ENCODE peak calls at places on chromosomes 2 and 18, in ten cellular contexts. Q is GM19239; G is stimulated activated CD8-positive, alpha-beta memory T cell treated with anti-CD3 and anti-CD28 coated beads, Interleukin-15, amount 100 ng/mL, for 4 hours; R is HTR-8/SVneo; U is stimulated activated CD4-positive, alpha-beta T cell treated with anti-CD3 and anti-CD28 coated beads, Interleukin-2, amount 100 ng/mL, for 4 hours; J is NCI-H1092 treated with DMSO at 0.1 percent for 48 hours; M is central memory CD4-positive, alpha-beta T cell; V is myocyte; K is ovary; I is thyroid gland. D is an unnamed sample.

GRCh38 chr2:67268806-67269205 is 128.3 kb upstream of the ETAA1 start:
- DNase-seq in Q (no peak), G (no peak), R (no peak), U (no peak), J (no peak), M (no peak), V (no peak), K (no peak), I (no peak), D (no peak)

GRCh38 chr2:43611987-43612894 is 16.4 kb upstream of the THADA start:
- DNase-seq in Q (no peak), G (peak), R (peak), U (peak), J (peak), M (peak), V (peak), K (peak), I (peak), D (peak)

GRCh38 chr18:37393945-37394609 is 171.5 kb downstream of the CELF4 start:
- DNase-seq in Q (no peak), G (no peak), R (peak), U (no peak), J (peak), M (no peak), V (peak), K (peak), I (peak), D (peak)

GRCh38 chr18:45567123-45567522 is 48.2 kb upstream of the SLC14A2 start:
- DNase-seq in Q (no peak), G (no peak), R (no peak), U (no peak), J (no peak), M (no peak), V (peak), K (no peak), I (no peak), D (no peak)

GRCh38 chr2:100411841-100412292 is 5.6 kb downstream of the CHST10 start:
- DNase-seq in Q (no peak), G (no peak), R (no peak), U (no peak), J (no peak), M (no peak), V (no peak), K (no peak), I (no peak), D (no peak)

GRCh38 chr2:7513834-7514233 is 596.6 kb downstream of the RNF144A start:
- DNase-seq in Q (no peak), G (no peak), R (no peak), U (no peak), J (no peak), M (no peak), V (no peak), K (no peak), I (no peak), D (no peak)

GRCh38 chr2:17538844-17539554 is 1.5 kb upstream of the VSNL1 start:
- DNase-seq in Q (no peak), G (no peak), R (peak), U (no peak), J (peak), M (no peak), V (peak), K (peak), I (peak), D (no peak)

GRCh38 chr2:47310801-47311560 is 92.0 kb upstream of the MSH2 start:
- DNase-seq in Q (no peak), G (no peak), R (no peak), U (no peak), J (no peak), M (no peak), V (peak), K (no peak), I (peak), D (no peak)

GRCh38 chr2:24831736-24832421 is 38.7 kb downstream of the CENPO start:
- DNase-seq in Q (no peak), G (no peak), R (no peak), U (no peak), J (no peak), M (no peak), V (peak), K (peak), I (peak), D (peak)

GRCh38 chr2:71933467-71934319 is 214.0 kb downstream of the CYP26B1 start:
- DNase-seq in Q (no peak), G (no peak), R (no peak), U (no peak), J (no peak), M (no peak), V (peak), K (no peak), I (no peak), D (no peak)

GRCh38 chr2:72035518-72036172 is 112.0 kb downstream of the CYP26B1 start:
- DNase-seq in Q (no peak), G (no peak), R (no peak), U (no peak), J (no peak), M (no peak), V (no peak), K (no peak), I (no peak), D (no peak)

GRCh38 chr2:232675381-232675780 is 21.8 kb upstream of the GIGYF2 start:
- DNase-seq in Q (no peak), G (no peak), R (no peak), U (no peak), J (no peak), M (no peak), V (no peak), K (no peak), I (no peak), D (no peak)

GRCh38 chr18:34643982-34644381 is 66.1 kb upstream of the DTNA start:
- DNase-seq in Q (no peak), G (no peak), R (no peak), U (no peak), J (peak), M (no peak), V (no peak), K (no peak), I (no peak), D (no peak)

GRCh38 chr18:44586782-44587524 is 93.7 kb upstream of the SETBP1 start:
- DNase-seq in Q (no peak), G (no peak), R (no peak), U (no peak), J (peak), M (no peak), V (no peak), K (no peak), I (peak), D (no peak)

GRCh38 chr2:126658910-126659613 is 3.1 kb downstream of the GYPC start:
- DNase-seq in Q (peak), G (peak), R (no peak), U (peak), J (no peak), M (peak), V (no peak), K (peak), I (peak), D (peak)

GRCh38 chr18:62978251-62979049 is 263.1 kb downstream of the PHLPP1 start:
- DNase-seq in Q (no peak), G (no peak), R (no peak), U (no peak), J (no peak), M (no peak), V (no peak), K (no peak), I (no peak), D (no peak)

GRCh38 chr2:85920810-85921545 is 32.2 kb upstream of the ST3GAL5 start:
- DNase-seq in Q (no peak), G (no peak), R (no peak), U (no peak), J (no peak), M (no peak), V (peak), K (no peak), I (no peak), D (no peak)

GRCh38 chr2:177165731-177166711 is 46.6 kb upstream of the HNRNPA3 start:
- DNase-seq in Q (no peak), G (no peak), R (no peak), U (no peak), J (peak), M (peak), V (peak), K (peak), I (no peak), D (no peak)

GRCh38 chr2:165601866-165602636 is 132.6 kb downstream of the CSRNP3 start:
- DNase-seq in Q (no peak), G (no peak), R (peak), U (no peak), J (no peak), M (no peak), V (peak), K (no peak), I (no peak), D (no peak)

GRCh38 chr2:160394153-160394552 is 99.5 kb downstream of the RBMS1 start:
- DNase-seq in Q (peak), G (no peak), R (no peak), U (no peak), J (no peak), M (peak), V (no peak), K (no peak), I (no peak), D (peak)

GRCh38 chr2:238272156-238272555 is 16.3 kb downstream of the PER2 start:
- DNase-seq in Q (no peak), G (no peak), R (no peak), U (no peak), J (no peak), M (no peak), V (no peak), K (no peak), I (no peak), D (peak)

GRCh38 chr2:215760526-215760925 is 252.8 kb downstream of the MREG start:
- DNase-seq in Q (no peak), G (no peak), R (no peak), U (no peak), J (no peak), M (no peak), V (no peak), K (no peak), I (no peak), D (no peak)

GRCh38 chr2:104936504-104936903 is 82.6 kb downstream of the POU3F3 start:
- DNase-seq in Q (no peak), G (no peak), R (no peak), U (no peak), J (no peak), M (no peak), V (no peak), K (no peak), I (no peak), D (no peak)

GRCh38 chr2:129061079-129061785 is 742.6 kb upstream of the HS6ST1 start:
- DNase-seq in Q (no peak), G (no peak), R (no peak), U (no peak), J (no peak), M (no peak), V (no peak), K (no peak), I (no peak), D (no peak)

GRCh38 chr2:121231385-121232000 is 53.5 kb downstream of the TFCP2L1 start:
- DNase-seq in Q (no peak), G (no peak), R (no peak), U (no peak), J (peak), M (no peak), V (no peak), K (no peak), I (no peak), D (no peak)

GRCh38 chr2:178109813-178110212 is 2.4 kb upstream of the RBM45 start:
- DNase-seq in Q (peak), G (no peak), R (peak), U (no peak), J (peak), M (peak), V (peak), K (no peak), I (no peak), D (no peak)

GRCh38 chr2:141021109-141021508 is 1109.7 kb downstream of the LRP1B start:
- DNase-seq in Q (no peak), G (no peak), R (peak), U (no peak), J (no peak), M (no peak), V (peak), K (no peak), I (no peak), D (no peak)

GRCh38 chr2:135159191-135159590 is 107.1 kb downstream of the RAB3GAP1 start:
- DNase-seq in Q (no peak), G (no peak), R (no peak), U (no peak), J (no peak), M (no peak), V (no peak), K (no peak), I (no peak), D (no peak)

GRCh38 chr18:57931038-57931437 is 113.0 kb upstream of the NEDD4L start:
- DNase-seq in Q (no peak), G (no peak), R (no peak), U (no peak), J (no peak), M (no peak), V (no peak), K (no peak), I (no peak), D (no peak)

GRCh38 chr18:33469699-33470098 is 29.2 kb upstream of the CCDC178 start:
- DNase-seq in Q (no peak), G (no peak), R (no peak), U (no peak), J (no peak), M (no peak), V (no peak), K (no peak), I (no peak), D (no peak)

GRCh38 chr2:3536682-3537632 is 17.6 kb upstream of the ADI1 start:
- DNase-seq in Q (no peak), G (no peak), R (peak), U (no peak), J (no peak), M (no peak), V (peak), K (peak), I (peak), D (no peak)

GRCh38 chr2:233064526-233065199 is 4.5 kb downstream of the INPP5D start:
- DNase-seq in Q (no peak), G (no peak), R (no peak), U (no peak), J (no peak), M (no peak), V (no peak), K (no peak), I (no peak), D (no peak)

GRCh38 chr2:64838817-64839216 is 150.4 kb upstream of the SLC1A4 start:
- DNase-seq in Q (no peak), G (no peak), R (peak), U (no peak), J (no peak), M (no peak), V (peak), K (no peak), I (no peak), D (no peak)